ENCODE peak calls at places on chromosome 14, in four cellular contexts. G is GM23248, O is neural progenitor cell, J is heart right ventricle. C is an unnamed sample.
A peak's percentile ranks its signal among the peaks of the same experiment; 100 is the strongest.

GRCh38 chr14:92670177-92670576 is 78.2 kb downstream of the LGMN start:
- DNase-seq in O (no peak), G (peak; percentile 91), J (no peak), C (no peak)

GRCh38 chr14:23951590-23952143 is 1.9 kb upstream of the DHRS4 start:
- DNase-seq in G (peak; percentile 6), O (peak; percentile 38), J (no peak), C (no peak)

GRCh38 chr14:102293784-102294183 is 11.2 kb downstream of the MOK start:
- DNase-seq in J (no peak), O (no peak), G (peak; percentile 26), C (no peak)

GRCh38 chr14:89324501-89325298 is 92.3 kb downstream of the FOXN3 start:
- DNase-seq in O (no peak), G (no peak), J (no peak), C (no peak)

GRCh38 chr14:104715416-104715815 is 8.6 kb upstream of the ADSS1 start:
- DNase-seq in J (no peak), O (no peak), G (no peak), C (no peak)

GRCh38 chr14:51652168-51653095 is 722 bp downstream of the FRMD6 start:
- DNase-seq in J (peak; percentile 25), G (peak; percentile 60), O (peak; percentile 73), C (peak; percentile 62)

GRCh38 chr14:62308316-62308715 is 546.1 kb downstream of the SNAPC1 start:
- DNase-seq in G (no peak), J (no peak), O (no peak), C (no peak)

GRCh38 chr14:91425720-91426032 is 8.1 kb upstream of the CCDC88C start:
- DNase-seq in J (no peak), G (no peak), O (no peak), C (no peak)

GRCh38 chr14:104370256-104370870 is 209.2 kb upstream of the C14orf180 start:
- DNase-seq in O (peak; percentile 72), J (peak; percentile 27), G (no peak), C (no peak)

GRCh38 chr14:68824207-68824516 is 31.3 kb upstream of the ZFP36L1 start:
- DNase-seq in G (no peak), O (no peak), J (no peak), C (no peak)

GRCh38 chr14:96177766-96178377 is 26.8 kb upstream of the BDKRB2 start:
- DNase-seq in O (no peak), J (no peak), G (peak; percentile 34), C (peak; percentile 28)

GRCh38 chr14:51182166-51182565 is 57.9 kb upstream of the TMX1 start:
- DNase-seq in O (no peak), J (no peak), G (peak; percentile 84), C (no peak)

GRCh38 chr14:58572092-58572853 is 65.5 kb upstream of the DACT1 start:
- DNase-seq in J (no peak), O (peak; percentile 9), G (peak; percentile 82), C (no peak)

GRCh38 chr14:39398382-39398781 is 33.9 kb downstream of the FBXO33 start:
- DNase-seq in J (no peak), G (no peak), O (no peak), C (no peak)

GRCh38 chr14:22177870-22178269 is 411.2 kb downstream of the DAD1 start:
- DNase-seq in J (no peak), G (no peak), O (no peak), C (no peak)

GRCh38 chr14:96085369-96085768 is 46.2 kb downstream of the C14orf132 start:
- DNase-seq in O (no peak), G (peak; percentile 15), J (no peak), C (no peak)

GRCh38 chr14:29687071-29687765 is 240.4 kb downstream of the PRKD1 start:
- DNase-seq in J (no peak), O (no peak), G (no peak), C (no peak)

GRCh38 chr14:101823511-101824120 is 62.1 kb downstream of the PPP2R5C start:
- DNase-seq in G (peak; percentile 76), J (no peak), O (no peak), C (no peak)

GRCh38 chr14:91554535-91555332 is 44.6 kb upstream of the PPP4R3A start:
- DNase-seq in O (no peak), G (no peak), J (no peak), C (no peak)

GRCh38 chr14:38254565-38255407 is 1.1 kb downstream of the CLEC14A start:
- DNase-seq in O (peak; percentile 71), J (peak; percentile 13), G (peak; percentile 38), C (no peak)

GRCh38 chr14:38255673-38256357 is at the start of gene CLEC14A:
- DNase-seq in O (peak; percentile 64), G (peak; percentile 23), J (peak; percentile 91), C (no peak)

GRCh38 chr14:38255408-38255672 is 553 bp downstream of the CLEC14A start:
- DNase-seq in J (peak; percentile 15), G (no peak), O (no peak), C (no peak)

GRCh38 chr14:38257500-38257899 is 1.6 kb upstream of the CLEC14A start:
- DNase-seq in O (no peak), J (no peak), G (peak; percentile 46), C (no peak)

DNA sequence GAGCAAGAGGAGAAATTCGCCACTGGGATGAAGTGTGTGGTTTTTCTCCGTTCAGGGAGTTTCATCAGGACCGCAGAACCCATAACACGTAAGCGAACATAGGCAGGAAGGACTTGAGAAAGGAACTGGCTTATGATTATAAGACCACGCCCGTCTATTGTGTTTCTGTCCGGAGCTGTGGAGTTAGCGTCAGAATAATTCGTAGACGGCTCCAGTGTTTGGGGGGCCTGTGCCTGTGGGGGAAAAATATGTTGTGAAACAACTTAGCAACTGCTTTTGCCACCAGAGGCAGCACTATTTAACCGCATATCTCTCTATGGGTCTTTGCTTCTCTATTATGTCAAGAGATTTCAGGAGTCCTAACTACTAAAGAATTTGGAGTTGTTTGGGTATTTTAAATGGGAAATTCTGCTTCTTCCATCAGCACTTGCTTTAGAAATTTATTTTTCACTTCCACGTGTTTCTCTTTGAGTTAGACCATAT is 506 bp upstream of the CLEC14A start:
- DNase-seq in O (peak; percentile 31), J (no peak), G (no peak), C (no peak)
- H3K4me3 ChIP-seq in O (peak overlapping the region; percentile 55), J (peak overlapping the region; percentile 77), G (no peak overlapping the region), C (no peak overlapping the region)

DNA sequence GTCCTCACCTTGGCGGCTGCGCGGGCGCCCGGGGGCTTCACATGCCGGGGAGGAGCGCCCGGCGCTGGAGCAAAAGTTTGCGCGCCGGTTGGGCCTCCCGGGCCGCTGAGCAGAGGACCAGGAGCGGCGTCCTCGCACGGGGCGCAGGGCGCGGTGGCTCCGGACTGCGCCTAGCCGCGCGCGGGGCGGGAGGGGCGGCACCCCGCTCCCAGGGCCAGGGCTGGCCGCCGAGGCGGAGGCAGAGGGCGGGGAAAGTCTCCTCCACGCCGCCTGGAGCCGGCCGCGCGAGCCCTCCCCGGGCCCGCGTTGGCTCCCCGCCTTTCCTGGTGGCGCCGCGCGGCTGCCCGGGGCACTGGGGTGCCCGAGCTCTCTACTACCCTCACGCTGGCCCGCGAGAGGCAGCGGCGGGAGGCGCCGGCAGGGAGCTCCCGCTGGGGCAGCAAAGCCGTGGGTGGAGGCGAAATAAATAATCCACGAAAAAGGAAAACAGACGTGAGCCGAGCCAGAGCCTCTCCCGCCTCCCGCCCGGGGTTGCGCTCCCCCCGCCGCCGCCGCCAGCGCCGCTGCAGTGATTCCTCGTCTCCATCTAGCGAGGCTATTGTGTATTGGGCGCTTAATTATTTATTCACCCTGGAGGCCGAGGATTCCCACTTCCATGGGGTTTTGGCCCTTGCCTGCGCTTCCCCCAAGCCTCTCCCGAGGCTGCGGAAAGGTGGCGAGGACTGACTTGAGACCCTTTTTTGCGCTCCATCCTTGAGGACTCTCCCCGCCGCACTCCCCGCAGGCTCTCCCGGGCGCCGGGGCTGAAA is 476 bp upstream of the PRIMA1 start:
- DNase-seq in O (peak; percentile 80), J (peak; percentile 28), G (peak; percentile 50), C (peak; percentile 47)
- H3K27ac ChIP-seq in O (no peak overlapping the region), J (no peak overlapping the region), G (no peak overlapping the region), C (peak overlapping the region; percentile 71)

DNA sequence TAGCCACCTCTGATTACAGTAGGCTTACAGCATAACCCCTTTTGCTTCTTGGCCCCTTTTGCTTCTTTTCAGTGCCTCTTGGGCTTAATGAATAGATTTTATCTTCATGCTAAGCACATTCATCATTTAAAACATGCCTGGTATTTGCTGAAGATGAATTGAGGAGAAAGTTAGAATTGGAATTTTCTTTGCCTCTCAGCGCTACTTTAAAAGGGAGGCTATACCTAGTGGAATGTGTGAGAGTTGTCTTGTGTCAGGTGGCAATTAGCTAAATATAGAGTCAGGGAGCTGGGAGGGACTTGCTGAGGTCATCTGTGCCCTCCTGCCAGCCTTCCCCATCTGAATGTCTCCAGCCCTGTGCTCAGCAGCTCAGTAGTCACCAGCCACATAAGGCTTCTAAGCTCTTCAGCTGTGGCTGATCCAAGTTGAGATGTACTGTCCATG is 132.2 kb downstream of the SAMD4A start:
- DNase-seq in O (no peak), G (peak; percentile 70), J (peak; percentile 63), C (no peak)
- H3K4me3 ChIP-seq in O (no peak overlapping the region), G (no peak overlapping the region), J (no peak overlapping the region), C (no peak overlapping the region)

GRCh38 chr14:73757381-73757780 is 43.2 kb upstream of the PNMA1 start:
- DNase-seq in O (no peak), G (no peak), J (no peak), C (no peak)
- H3K27ac ChIP-seq in O (no peak overlapping the region), G (peak overlapping the region; percentile 94), J (peak overlapping the region; percentile 87), C (peak overlapping the region; percentile 99)

GRCh38 chr14:55383541-55384140 is 28.0 kb downstream of the ATG14 start:
- DNase-seq in J (no peak), G (no peak), O (no peak), C (no peak)
- H3K4me3 ChIP-seq in J (no peak overlapping the region), G (no peak overlapping the region), O (no peak overlapping the region), C (no peak overlapping the region)

DNA sequence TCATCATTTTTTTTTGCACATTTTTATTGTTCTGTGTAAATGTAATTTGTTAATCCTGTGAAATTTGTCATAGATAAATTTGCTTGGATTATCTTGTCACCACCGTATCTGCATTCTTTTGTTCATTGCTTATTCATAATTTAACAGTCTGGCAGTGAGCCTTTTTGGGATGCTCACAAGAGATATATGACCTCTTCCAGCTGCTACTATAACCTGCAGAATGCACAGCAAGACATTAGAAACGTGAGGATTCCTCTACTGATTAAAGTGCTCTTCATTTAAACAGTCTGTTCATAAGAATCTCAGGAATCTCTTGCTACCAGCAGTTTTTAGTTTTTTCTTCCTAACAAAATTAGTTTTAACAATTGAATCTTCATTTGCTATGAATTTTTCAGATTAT is 9.1 kb downstream of the NPAS3 start:
- DNase-seq in J (no peak), G (no peak), O (no peak), C (no peak)
- H3K27ac ChIP-seq in J (no peak overlapping the region), G (no peak overlapping the region), O (no peak overlapping the region), C (no peak overlapping the region)

C was measured in ovary.